ENCODE peak calls at places on chromosomes 12 and 14, in five cellular contexts. Z, L, W, U and Q are unnamed samples.

GRCh38 chr12:57504033-57504432 is 16.2 kb downstream of the MARS1 start:
- DNase-seq in Z (no peak), L (no peak), W (no peak), U (no peak), Q (no peak)

GRCh38 chr12:42643881-42644579 is 54.5 kb upstream of the PRICKLE1 start:
- DNase-seq in Z (no peak), L (no peak), W (no peak), U (no peak), Q (no peak)

GRCh38 chr14:68894123-68894522 is 85.0 kb downstream of the ACTN1 start:
- DNase-seq in Z (no peak), L (no peak), W (no peak), U (no peak), Q (no peak)

GRCh38 chr12:12561305-12562015 is 1.2 kb downstream of the DUSP16 start:
- DNase-seq in Z (peak; percentile 47), L (peak; percentile 44), W (peak; percentile 70), U (peak; percentile 36), Q (peak; percentile 50)

GRCh38 chr12:38956337-38956736 is 50.9 kb upstream of the CPNE8 start:
- DNase-seq in Z (no peak), L (no peak), W (no peak), U (peak; percentile 70), Q (no peak)

GRCh38 chr12:85138833-85139232 is 102.7 kb downstream of the LRRIQ1 start:
- DNase-seq in Z (no peak), L (no peak), W (no peak), U (peak; percentile 23), Q (no peak)

GRCh38 chr12:53890081-53890480 is 48.5 kb upstream of the HOXC13 start:
- DNase-seq in Z (no peak), L (no peak), W (no peak), U (no peak), Q (no peak)

GRCh38 chr12:126914170-126914796 is 1352.7 kb upstream of the TMEM132C start:
- DNase-seq in Z (no peak), L (no peak), W (no peak), U (no peak), Q (no peak)

GRCh38 chr14:101673873-101674272 is 87.6 kb upstream of the PPP2R5C start:
- DNase-seq in Z (no peak), L (no peak), W (no peak), U (no peak), Q (no peak)

GRCh38 chr12:62221107-62221506 is 39.1 kb upstream of the USP15 start:
- DNase-seq in Z (no peak), L (no peak), W (no peak), U (no peak), Q (no peak)

GRCh38 chr12:11731455-11731854 is 82.0 kb downstream of the ETV6 start:
- DNase-seq in Z (no peak), L (no peak), W (no peak), U (peak; percentile 54), Q (no peak)

GRCh38 chr12:120121766-120122293 is 5.3 kb upstream of the RAB35 start:
- DNase-seq in Z (no peak), L (no peak), W (no peak), U (no peak), Q (no peak)

GRCh38 chr14:30614155-30614554 is 8.0 kb upstream of the SCFD1 start:
- DNase-seq in Z (no peak), L (no peak), W (no peak), U (no peak), Q (no peak)

GRCh38 chr12:54572881-54573280 is 15.6 kb downstream of the PPP1R1A start:
- DNase-seq in Z (no peak), L (peak; percentile 36), W (no peak), U (no peak), Q (no peak)

GRCh38 chr14:51703787-51704186 is 52.1 kb downstream of the FRMD6 start:
- DNase-seq in Z (no peak), L (no peak), W (no peak), U (no peak), Q (no peak)

GRCh38 chr12:104684884-104685283 is 228.1 kb downstream of the CHST11 start:
- DNase-seq in Z (no peak), L (no peak), W (no peak), U (no peak), Q (no peak)

GRCh38 chr12:98797200-98797599 is 152.1 kb downstream of the APAF1 start:
- DNase-seq in Z (no peak), L (no peak), W (no peak), U (no peak), Q (no peak)

GRCh38 chr12:82687020-82687951 is 580 bp downstream of the TMTC2 start:
- DNase-seq in Z (peak; percentile 56), L (peak; percentile 63), W (peak; percentile 73), U (peak; percentile 56), Q (peak; percentile 15)

GRCh38 chr12:42865282-42865681 is 275.7 kb upstream of the PRICKLE1 start:
- DNase-seq in Z (no peak), L (no peak), W (no peak), U (peak; percentile 90), Q (no peak)

GRCh38 chr12:107891967-107892366 is 117.5 kb downstream of the ASCL4 start:
- DNase-seq in Z (no peak), L (no peak), W (no peak), U (peak; percentile 43), Q (no peak)

GRCh38 chr12:116601524-116601923 is 42.3 kb downstream of the MAP1LC3B2 start:
- DNase-seq in Z (no peak), L (no peak), W (no peak), U (peak; percentile 54), Q (no peak)

GRCh38 chr12:43315961-43316360 is 236.0 kb downstream of the ADAMTS20 start:
- DNase-seq in Z (no peak), L (no peak), W (no peak), U (no peak), Q (no peak)

GRCh38 chr14:59849371-59850130 is 21.0 kb downstream of the RTN1 start:
- DNase-seq in Z (no peak), L (no peak), W (no peak), U (no peak), Q (no peak)

GRCh38 chr14:100551056-100551455 is 36.2 kb downstream of the BEGAIN start:
- DNase-seq in Z (no peak), L (no peak), W (no peak), U (no peak), Q (no peak)

GRCh38 chr12:108773798-108774788 is 42.8 kb upstream of the CORO1C start:
- DNase-seq in Z (no peak), L (no peak), W (no peak), U (no peak), Q (peak; percentile 15)

GRCh38 chr14:33692762-33693161 is 258.1 kb downstream of the EGLN3 start:
- DNase-seq in Z (no peak), L (no peak), W (no peak), U (peak; percentile 39), Q (no peak)

GRCh38 chr14:45201908-45202307 is 51.1 kb downstream of the MIS18BP1 start:
- DNase-seq in Z (peak; percentile 14), L (peak; percentile 33), W (peak; percentile 26), U (peak; percentile 13), Q (no peak)

GRCh38 chr12:109775172-109775881 is 57.9 kb downstream of the TRPV4 start:
- DNase-seq in Z (peak; percentile 76), L (peak; percentile 87), W (peak; percentile 81), U (peak; percentile 83), Q (peak; percentile 86)

GRCh38 chr14:92481386-92481785 is 32.2 kb upstream of the RIN3 start:
- DNase-seq in Z (no peak), L (no peak), W (no peak), U (no peak), Q (no peak)
- TF ChIP-seq CTCF in Z (no peak), L (no peak), W (peak; percentile 56), U (peak; percentile 32), Q (no peak)

DNA sequence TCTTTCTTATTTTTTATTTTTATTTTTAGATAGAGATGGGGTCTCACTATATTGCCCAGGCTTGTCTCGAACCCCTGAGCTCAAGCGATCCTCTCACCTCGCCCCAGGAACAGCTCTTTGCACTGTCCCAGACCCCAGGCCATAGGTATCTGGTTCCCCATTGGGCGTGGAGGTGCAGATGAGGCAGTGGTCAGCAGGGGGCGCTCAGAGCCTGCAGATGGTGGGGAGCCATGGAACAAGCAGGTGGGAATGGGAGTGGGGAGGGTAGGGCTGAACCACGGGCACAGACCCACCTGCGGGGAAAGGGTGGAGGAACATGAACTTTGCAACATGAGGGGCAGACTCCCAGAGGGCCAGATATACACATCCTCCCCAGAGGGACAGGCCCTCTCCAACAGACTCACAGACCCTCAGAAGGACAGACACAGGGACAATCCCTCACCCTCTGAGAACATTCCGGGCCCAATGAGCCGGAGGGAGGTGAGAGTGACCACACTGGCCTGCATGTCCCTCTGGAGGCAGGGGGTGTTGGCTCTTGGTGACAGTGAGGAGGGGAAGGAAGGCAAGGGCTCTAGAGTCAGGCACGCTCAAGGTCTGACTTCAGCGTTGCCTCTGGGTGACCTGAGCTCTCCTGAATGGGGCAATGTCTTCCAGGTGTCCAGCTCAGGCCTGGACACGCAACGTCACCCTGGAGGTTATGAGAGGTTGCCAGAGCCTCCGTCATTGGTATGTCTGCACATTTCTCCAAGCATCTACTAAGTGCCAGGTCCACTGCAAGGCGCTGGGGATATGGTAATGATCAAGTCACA is 34.9 kb downstream of the KRT80 start:
- DNase-seq in Z (peak; percentile 73), L (peak; percentile 94), W (peak; percentile 78), U (peak; percentile 86), Q (peak; percentile 87)
- TF ChIP-seq CTCF in Z (peak; percentile 66), L (peak; percentile 97), W (peak; percentile 97), U (peak; percentile 98), Q (peak; percentile 97)

GRCh38 chr14:65588426-65589140 is 176.1 kb downstream of the FUT8 start:
- DNase-seq in Z (no peak), L (no peak), W (no peak), U (peak; percentile 29), Q (no peak)
- TF ChIP-seq CTCF in Z (no peak), L (no peak), W (no peak), U (peak; percentile 21), Q (no peak)

DNA sequence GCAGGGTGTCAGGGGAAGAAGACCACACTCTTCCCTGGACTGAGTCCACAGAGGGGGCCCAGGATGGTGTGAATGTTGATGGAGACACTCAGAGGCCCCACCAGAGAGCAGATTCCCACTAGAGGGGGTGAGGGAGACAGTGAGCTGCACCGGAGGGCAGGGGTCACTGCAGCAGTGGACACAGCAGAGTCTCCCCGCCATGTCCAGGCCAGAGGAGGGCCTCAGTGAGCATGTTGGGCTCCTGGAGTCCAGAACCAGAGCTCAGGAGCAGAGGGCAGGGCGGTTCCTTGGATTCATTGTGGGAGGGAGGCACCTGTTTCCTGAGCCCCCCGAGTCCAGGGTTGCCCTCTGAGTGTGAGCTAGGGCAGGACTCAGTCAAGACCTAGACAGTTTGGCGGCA is 1.8 kb upstream of the KRT82 start:
- DNase-seq in Z (no peak), L (no peak), W (no peak), U (no peak), Q (no peak)
- TF ChIP-seq CTCF in Z (no peak), L (no peak), W (no peak), U (peak; percentile 30), Q (no peak)

GRCh38 chr12:22100952-22101748 is 55.1 kb downstream of the CMAS start:
- DNase-seq in Z (peak; percentile 31), L (peak; percentile 44), W (peak; percentile 69), U (peak; percentile 46), Q (peak; percentile 28)
- TF ChIP-seq CTCF in Z (no peak), L (peak; percentile 36), W (peak; percentile 68), U (peak; percentile 62), Q (peak; percentile 69)

GRCh38 chr12:41566703-41567102 is 378.6 kb downstream of the PDZRN4 start:
- DNase-seq in Z (no peak), L (no peak), W (no peak), U (no peak), Q (no peak)

GRCh38 chr12:41563044-41563443 is 374.9 kb downstream of the PDZRN4 start:
- DNase-seq in Z (no peak), L (no peak), W (no peak), U (no peak), Q (no peak)

GRCh38 chr12:41564816-41565215 is 376.7 kb downstream of the PDZRN4 start:
- DNase-seq in Z (no peak), L (no peak), W (no peak), U (peak; percentile 26), Q (no peak)
- TF ChIP-seq CTCF in Z (no peak), L (no peak), W (no peak), U (peak; percentile 47), Q (no peak)